ENCODE peak calls at places on chromosomes 16 and 17, in four cellular contexts. P is HepG2, W is HCT116, V is K562. H is an unnamed sample.

GRCh38 chr17:31595666-31596381 is 204.3 kb downstream of the RAB11FIP4 start:
- DNase-seq in P (no peak), W (no peak), V (no peak), H (no peak)

GRCh38 chr17:80125656-80126448 is 21.1 kb downstream of the EIF4A3 start:
- DNase-seq in P (no peak), W (no peak), V (no peak), H (no peak)

GRCh38 chr17:18038149-18038850 is 668 bp downstream of the ATPAF2 start:
- DNase-seq in P (no peak), W (no peak), V (no peak), H (no peak)

GRCh38 chr16:28990375-28991040 is 5.7 kb downstream of the LAT start:
- DNase-seq in P (no peak), W (no peak), V (no peak), H (no peak)

GRCh38 chr17:67534941-67535340 is 157.9 kb downstream of the PITPNC1 start:
- DNase-seq in P (no peak), W (no peak), V (no peak), H (no peak)

GRCh38 chr16:74999683-75000480 is 1.1 kb downstream of the ZNRF1 start:
- DNase-seq in P (peak; percentile 44), W (no peak), V (peak; percentile 55), H (no peak)

GRCh38 chr17:37742762-37743611 is 1.9 kb downstream of the HNF1B start:
- DNase-seq in P (peak; percentile 64), W (no peak), V (no peak), H (no peak)

GRCh38 chr16:69888005-69888560 is 63.1 kb upstream of the CLEC18A start:
- DNase-seq in P (no peak), W (no peak), V (no peak), H (no peak)

GRCh38 chr16:55815320-55815719 is 17.6 kb downstream of the CES1 start:
- DNase-seq in P (no peak), W (no peak), V (no peak), H (no peak)

GRCh38 chr17:45284176-45285140 is 22.6 kb upstream of the SPATA32 start:
- DNase-seq in P (no peak), W (no peak), V (no peak), H (no peak)
- TF ChIP-seq TCF7L2 in P (no peak), W (no peak), V (no peak), H (no peak)

GRCh38 chr17:74113326-74113725 is 90.2 kb upstream of the RPL38 start:
- DNase-seq in P (no peak), W (no peak), V (no peak), H (no peak)

GRCh38 chr17:74114881-74115470 is 88.5 kb upstream of the RPL38 start:
- DNase-seq in P (no peak), W (no peak), V (no peak), H (no peak)

GRCh38 chr17:74115586-74115985 is 87.9 kb upstream of the RPL38 start:
- DNase-seq in P (no peak), W (no peak), V (no peak), H (no peak)

GRCh38 chr17:74116087-74116717 is 87.3 kb upstream of the RPL38 start:
- DNase-seq in P (no peak), W (no peak), V (no peak), H (no peak)

GRCh38 chr17:74113952-74114351 is 89.5 kb upstream of the RPL38 start:
- DNase-seq in P (no peak), W (no peak), V (no peak), H (no peak)
- TF ChIP-seq SIN3A in P (no peak), W (no peak), V (no peak), H (no peak)

GRCh38 chr17:44688675-44689491 is 693 bp downstream of the CCDC43 start:
- DNase-seq in P (peak; percentile 22), W (no peak), V (no peak), H (no peak)

GRCh38 chr17:44687752-44688151 is 1.8 kb downstream of the CCDC43 start:
- DNase-seq in P (no peak), W (no peak), V (no peak), H (no peak)

GRCh38 chr17:44693609-44694008 is 4.0 kb upstream of the CCDC43 start:
- DNase-seq in P (no peak), W (no peak), V (no peak), H (no peak)

GRCh38 chr17:44688200-44688599 is 1.4 kb downstream of the CCDC43 start:
- DNase-seq in P (no peak), W (no peak), V (no peak), H (no peak)

DNA sequence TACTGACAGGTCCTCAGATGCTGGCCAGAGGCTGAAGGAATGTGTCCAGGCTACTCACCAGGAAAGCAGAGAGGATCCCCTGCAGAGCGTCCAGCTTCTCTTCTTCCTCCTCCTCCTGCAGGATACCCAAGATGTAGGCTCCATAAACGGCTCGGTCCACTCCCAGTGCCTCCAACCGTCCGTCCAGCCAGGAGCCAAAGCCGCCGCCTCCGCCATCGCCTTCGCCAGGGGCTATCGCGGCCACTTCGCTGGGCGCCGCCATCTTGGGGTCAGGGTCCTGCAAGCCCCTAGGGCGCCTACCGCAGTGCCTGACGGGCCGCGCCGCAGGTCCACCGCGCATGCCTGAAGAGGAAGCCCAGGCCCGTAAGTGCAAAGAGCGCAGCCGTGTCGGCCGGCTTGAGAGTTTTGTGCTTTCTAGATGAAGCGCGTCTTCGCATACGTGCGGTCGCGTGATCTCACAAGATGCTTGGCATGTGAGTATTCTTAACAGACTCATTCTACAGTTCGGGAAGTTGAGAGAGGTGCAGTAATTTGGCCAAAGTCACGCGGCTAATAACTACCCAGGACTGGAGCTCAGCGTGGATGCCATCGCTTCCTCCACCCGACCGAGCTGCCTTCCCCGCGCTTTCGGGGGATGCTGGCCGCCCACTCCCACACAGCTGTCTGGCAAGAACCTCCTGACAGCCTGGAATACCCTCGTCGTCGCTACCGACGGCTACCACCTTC is at the start of gene CCDC43:
- DNase-seq in P (peak; percentile 90), W (peak; percentile 90), V (peak; percentile 94), H (peak; percentile 43)
- TF ChIP-seq REST in P (peak; percentile 79), W (no peak), V (no peak), H (no peak)

GRCh38 chr17:82060614-82061013 is 5.0 kb downstream of the DUS1L start:
- DNase-seq in P (no peak), W (no peak), V (no peak), H (no peak)

GRCh38 chr17:82060001-82060380 is 5.6 kb downstream of the DUS1L start:
- DNase-seq in P (no peak), W (no peak), V (no peak), H (no peak)

GRCh38 chr17:82058230-82058854 is 6.6 kb downstream of the GPS1 start:
- DNase-seq in P (no peak), W (no peak), V (no peak), H (no peak)

GRCh38 chr17:82059272-82060000 is 6.2 kb downstream of the DUS1L start:
- DNase-seq in P (no peak), W (no peak), V (no peak), H (no peak)

DNA sequence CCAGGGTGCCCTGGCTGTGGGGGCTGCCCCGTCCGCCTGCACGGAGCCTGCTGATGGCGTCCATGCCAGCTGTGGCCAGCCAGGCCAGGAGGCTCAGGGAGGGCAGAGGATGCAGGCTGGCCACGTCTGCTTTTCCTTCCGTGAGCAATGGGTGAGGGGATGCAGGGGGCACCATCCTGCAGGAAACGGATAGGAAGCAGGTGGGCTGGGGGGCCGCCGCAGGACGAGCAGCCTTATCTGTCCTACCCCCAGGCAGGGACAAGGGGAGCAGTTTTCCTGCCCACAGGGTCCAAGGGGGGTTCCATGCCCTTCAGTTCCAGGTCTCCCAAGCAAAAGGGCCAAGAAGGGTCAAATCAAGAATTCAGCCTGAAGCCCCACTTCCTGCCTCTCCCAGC is 6.8 kb downstream of the DUS1L start:
- DNase-seq in P (no peak), W (no peak), V (no peak), H (no peak)
- TF ChIP-seq TCF7L2 in P (no peak), W (no peak), V (no peak), H (no peak)